ENCODE peak calls at places on chromosomes 12 and 14, in eight cellular contexts. Z, N, B, L, O, I, C and J are unnamed samples.

GRCh38 chr12:130970908-130971233 is 17.2 kb downstream of the ADGRD1 start:
- DNase-seq in Z (no peak), N (no peak), B (no peak), L (no peak), O (no peak), I (no peak), C (no peak), J (no peak)

GRCh38 chr12:132018193-132018916 is 68.6 kb downstream of the EP400 start:
- DNase-seq in Z (no peak), N (no peak), B (no peak), L (no peak), O (no peak), I (no peak), C (peak), J (no peak)

GRCh38 chr12:26318661-26319068 is 123.3 kb downstream of the SSPN start:
- DNase-seq in Z (no peak), N (no peak), B (no peak), L (no peak), O (no peak), I (peak), C (peak), J (no peak)

GRCh38 chr14:55306938-55307589 is 35.8 kb downstream of the FBXO34 start:
- DNase-seq in Z (no peak), N (no peak), B (peak), L (no peak), O (no peak), I (no peak), C (no peak), J (no peak)

GRCh38 chr12:25959069-25959961 is 833 bp downstream of the RASSF8 start:
- DNase-seq in Z (peak), N (no peak), B (peak), L (peak), O (peak), I (peak), C (peak), J (peak)

GRCh38 chr14:71487449-71487848 is 444.8 kb upstream of the RGS6 start:
- DNase-seq in Z (no peak), N (no peak), B (no peak), L (no peak), O (no peak), I (no peak), C (no peak), J (no peak)

GRCh38 chr12:122168492-122168891 is 5.5 kb downstream of the IL31 start:
- DNase-seq in Z (no peak), N (no peak), B (no peak), L (no peak), O (no peak), I (no peak), C (no peak), J (no peak)

GRCh38 chr14:102775855-102776760 is 1.1 kb upstream of the TRAF3 start:
- DNase-seq in Z (no peak), N (no peak), B (no peak), L (no peak), O (peak), I (no peak), C (peak), J (peak)

GRCh38 chr12:27780612-27781408 is 774 bp upstream of the MANSC4 start:
- DNase-seq in Z (no peak), N (no peak), B (no peak), L (no peak), O (peak), I (no peak), C (peak), J (peak)

GRCh38 chr12:57118711-57119271 is 7.6 kb upstream of the STAT6 start:
- DNase-seq in Z (no peak), N (no peak), B (no peak), L (no peak), O (no peak), I (no peak), C (peak), J (no peak)

GRCh38 chr14:28635387-28635786 is 131.2 kb upstream of the FOXG1 start:
- DNase-seq in Z (no peak), N (no peak), B (peak), L (no peak), O (no peak), I (no peak), C (peak), J (no peak)

GRCh38 chr14:74852922-74853530 is 22.9 kb downstream of the PROX2 start:
- DNase-seq in Z (peak), N (no peak), B (no peak), L (no peak), O (no peak), I (no peak), C (peak), J (no peak)

GRCh38 chr14:98170580-98170979 is 1101.4 kb downstream of the BCL11B start:
- DNase-seq in Z (no peak), N (no peak), B (no peak), L (no peak), O (no peak), I (no peak), C (no peak), J (no peak)

GRCh38 chr12:68364893-68365725 is 32.9 kb upstream of the MDM1 start:
- DNase-seq in Z (peak), N (peak), B (peak), L (peak), O (peak), I (peak), C (peak), J (peak)

GRCh38 chr12:53973093-53974042 is at the start of gene HOXC11:
- DNase-seq in Z (no peak), N (no peak), B (peak), L (no peak), O (peak), I (no peak), C (no peak), J (no peak)

GRCh38 chr14:104751539-104752337 is 1.2 kb upstream of the SIVA1 start:
- DNase-seq in Z (no peak), N (no peak), B (no peak), L (no peak), O (no peak), I (no peak), C (no peak), J (no peak)

GRCh38 chr14:30651934-30652333 is 29.8 kb downstream of the SCFD1 start:
- DNase-seq in Z (no peak), N (no peak), B (no peak), L (no peak), O (no peak), I (no peak), C (peak), J (no peak)

GRCh38 chr14:93155667-93156066 is 29.0 kb downstream of the MOAP1 start:
- DNase-seq in Z (no peak), N (no peak), B (no peak), L (no peak), O (no peak), I (no peak), C (no peak), J (no peak)

GRCh38 chr12:93174048-93174447 is 203.7 kb upstream of the NUDT4 start:
- DNase-seq in Z (peak), N (no peak), B (no peak), L (no peak), O (no peak), I (no peak), C (peak), J (no peak)

GRCh38 chr14:102375126-102375525 is 12.4 kb downstream of the TECPR2 start:
- DNase-seq in Z (no peak), N (no peak), B (no peak), L (no peak), O (no peak), I (no peak), C (no peak), J (peak)

GRCh38 chr14:24187538-24187915 is 1.1 kb downstream of the IPO4 start:
- DNase-seq in Z (no peak), N (no peak), B (no peak), L (no peak), O (no peak), I (no peak), C (no peak), J (no peak)

GRCh38 chr14:95725685-95726336 is 11.9 kb upstream of the TCL1A start:
- DNase-seq in Z (no peak), N (no peak), B (no peak), L (no peak), O (no peak), I (no peak), C (no peak), J (no peak)

GRCh38 chr12:69024413-69024812 is 91.4 kb upstream of the CPM start:
- DNase-seq in Z (no peak), N (no peak), B (peak), L (no peak), O (no peak), I (no peak), C (no peak), J (no peak)

GRCh38 chr12:91833780-91834359 is 311.8 kb downstream of the BTG1 start:
- DNase-seq in Z (no peak), N (no peak), B (no peak), L (no peak), O (no peak), I (no peak), C (no peak), J (no peak)

GRCh38 chr12:56941299-56942017 is 7.2 kb upstream of the SDR9C7 start:
- DNase-seq in Z (no peak), N (no peak), B (no peak), L (peak), O (peak), I (peak), C (peak), J (no peak)

GRCh38 chr14:53304726-53305381 is 151.7 kb upstream of the DDHD1 start:
- DNase-seq in Z (peak), N (no peak), B (no peak), L (no peak), O (no peak), I (no peak), C (peak), J (no peak)

GRCh38 chr12:288687-289086 is 26.1 kb upstream of the SLC6A13 start:
- DNase-seq in Z (peak), N (no peak), B (no peak), L (no peak), O (no peak), I (no peak), C (peak), J (no peak)

GRCh38 chr14:90381999-90382451 is 14.8 kb upstream of the CALM1 start:
- DNase-seq in Z (no peak), N (peak), B (peak), L (no peak), O (peak), I (no peak), C (no peak), J (peak)

GRCh38 chr14:99749763-99750715 is 43.2 kb upstream of the EML1 start:
- DNase-seq in Z (no peak), N (no peak), B (no peak), L (no peak), O (no peak), I (no peak), C (no peak), J (no peak)

GRCh38 chr12:75944097-75944904 is 87.3 kb downstream of the PHLDA1 start:
- DNase-seq in Z (peak), N (peak), B (peak), L (no peak), O (peak), I (peak), C (peak), J (no peak)

GRCh38 chr14:67392728-67393314 is 19.1 kb downstream of the PLEK2 start:
- DNase-seq in Z (no peak), N (no peak), B (no peak), L (peak), O (no peak), I (no peak), C (no peak), J (no peak)

GRCh38 chr12:87820524-87821194 is 208.5 kb downstream of the C12orf50 start:
- DNase-seq in Z (no peak), N (no peak), B (no peak), L (no peak), O (no peak), I (no peak), C (peak), J (no peak)

GRCh38 chr14:39431416-39432178 is 636 bp downstream of the FBXO33 start:
- DNase-seq in Z (no peak), N (peak), B (no peak), L (peak), O (peak), I (peak), C (peak), J (peak)

GRCh38 chr14:104442611-104443390 is 136.8 kb upstream of the C14orf180 start:
- DNase-seq in Z (no peak), N (no peak), B (no peak), L (peak), O (peak), I (no peak), C (no peak), J (no peak)

GRCh38 chr12:49296034-49296835 is 1.3 kb downstream of the PRPH start:
- DNase-seq in Z (no peak), N (peak), B (peak), L (no peak), O (peak), I (no peak), C (no peak), J (peak)

GRCh38 chr12:3046441-3047200 is 30.6 kb upstream of the TSPAN9 start:
- DNase-seq in Z (no peak), N (no peak), B (no peak), L (no peak), O (no peak), I (no peak), C (no peak), J (no peak)

GRCh38 chr12:108702534-108702933 is 28.8 kb downstream of the CORO1C start:
- DNase-seq in Z (no peak), N (no peak), B (no peak), L (no peak), O (no peak), I (no peak), C (no peak), J (no peak)

GRCh38 chr12:29638528-29638927 is 141.0 kb upstream of the OVCH1 start:
- DNase-seq in Z (no peak), N (no peak), B (no peak), L (no peak), O (no peak), I (no peak), C (no peak), J (no peak)